ENCODE peak calls at places on chromosomes 13 and 19, in four cellular contexts. O is erythroblast, N is Peyer's patch, K is HCEC 1CT. B is an unnamed sample.

GRCh38 chr13:94178625-94179244 is 300.7 kb downstream of the DCT start:
- DNase-seq in K (no peak), O (no peak), N (no peak), B (no peak)

GRCh38 chr13:24313449-24313848 is 4.1 kb downstream of the C1QTNF9 start:
- DNase-seq in N (no peak), O (no peak), K (peak), B (no peak)

GRCh38 chr13:70362820-70363219 is 254.6 kb upstream of the KLHL1 start:
- DNase-seq in N (no peak), K (no peak), O (no peak), B (no peak)

GRCh38 chr19:55147408-55148251 is 1.4 kb downstream of the TNNT1 start:
- DNase-seq in O (no peak), N (no peak), K (no peak), B (no peak)

GRCh38 chr13:110274687-110275086 is 32.3 kb downstream of the COL4A1 start:
- DNase-seq in O (no peak), N (no peak), K (peak), B (no peak)

GRCh38 chr13:113785051-113786010 is 26.3 kb downstream of the TMEM255B start:
- DNase-seq in K (peak), O (no peak), N (no peak), B (no peak)

GRCh38 chr13:98984983-98985382 is 7.1 kb upstream of the DOCK9 start:
- DNase-seq in N (no peak), K (no peak), O (no peak), B (no peak)

GRCh38 chr19:49362048-49362925 is at the start of gene TEAD2:
- DNase-seq in O (no peak), K (peak), N (peak), B (no peak)

GRCh38 chr19:12497032-12497431 is 12.4 kb upstream of the ZNF709 start:
- DNase-seq in O (no peak), K (no peak), N (no peak), B (no peak)

GRCh38 chr13:37681295-37682032 is 82.9 kb upstream of the POSTN start:
- DNase-seq in K (peak), O (no peak), N (no peak), B (no peak)

GRCh38 chr13:43880930-43881329 is 1.2 kb downstream of the LACC1 start:
- DNase-seq in N (no peak), K (no peak), O (no peak), B (no peak)

GRCh38 chr13:76745246-76746200 is 140.7 kb downstream of the KCTD12 start:
- DNase-seq in N (no peak), K (no peak), O (no peak), B (no peak)

GRCh38 chr19:38745316-38745715 is 1.0 kb upstream of the CAPN12 start:
- DNase-seq in N (no peak), K (no peak), O (no peak), B (no peak)

GRCh38 chr19:46016426-46017094 is 6.3 kb downstream of the PGLYRP1 start:
- DNase-seq in O (peak), K (peak), N (peak), B (peak)

GRCh38 chr19:12774588-12775555 is at the start of gene HOOK2:
- DNase-seq in N (peak), K (no peak), O (peak), B (peak)

GRCh38 chr19:45444318-45445041 is 20.8 kb upstream of the ERCC1 start:
- DNase-seq in N (peak), O (peak), K (peak), B (peak)

GRCh38 chr13:51771418-51772104 is 32.4 kb downstream of the DHRS12 start:
- DNase-seq in K (no peak), O (no peak), N (no peak), B (no peak)

GRCh38 chr19:2246801-2247361 is 2.2 kb upstream of the AMH start:
- DNase-seq in N (no peak), K (peak), O (no peak), B (no peak)

GRCh38 chr13:22801402-22802003 is 379.3 kb upstream of the SGCG start:
- DNase-seq in K (no peak), N (no peak), O (no peak), B (no peak)

GRCh38 chr19:40811478-40812341 is 12.7 kb downstream of the EGLN2 start:
- DNase-seq in O (peak), K (no peak), N (peak), B (no peak)

GRCh38 chr19:8445488-8446001 is 770 bp downstream of the HNRNPM start:
- DNase-seq in K (no peak), O (peak), N (peak), B (peak)

GRCh38 chr19:7288977-7289376 is 5.2 kb downstream of the INSR start:
- DNase-seq in N (no peak), O (no peak), K (no peak), B (no peak)

GRCh38 chr19:43643326-43643725 is 3.7 kb upstream of the CADM4 start:
- DNase-seq in O (no peak), K (no peak), N (no peak), B (no peak)

GRCh38 chr19:48756686-48757085 is 1.4 kb downstream of the FGF21 start:
- DNase-seq in K (no peak), O (no peak), N (no peak), B (no peak)

GRCh38 chr19:41994994-41995958 is 1.2 kb upstream of the ATP1A3 start:
- DNase-seq in K (no peak), O (no peak), N (no peak), B (no peak)

GRCh38 chr19:7832781-7833180 is 2.8 kb downstream of the EVI5L start:
- DNase-seq in O (no peak), N (no peak), K (no peak), B (no peak)

GRCh38 chr13:107450426-107450825 is 764.9 kb downstream of the LIG4 start:
- DNase-seq in N (no peak), O (no peak), K (peak), B (no peak)

GRCh38 chr13:99220199-99220931 is 19.7 kb downstream of the UBAC2 start:
- DNase-seq in N (peak), K (no peak), O (no peak), B (no peak)

GRCh38 chr13:31476266-31476665 is 263.1 kb upstream of the RXFP2 start:
- DNase-seq in K (peak), N (no peak), O (no peak), B (no peak)

GRCh38 chr19:37695144-37695899 is 24.2 kb downstream of the ZNF607 start:
- DNase-seq in N (no peak), K (no peak), O (no peak), B (no peak)

GRCh38 chr19:56253737-56254136 is 18.8 kb upstream of the EDDM13 start:
- DNase-seq in O (peak), N (no peak), K (peak), B (no peak)

GRCh38 chr13:37175996-37176395 is 70.5 kb upstream of the CSNK1A1L start:
- DNase-seq in K (peak), O (no peak), N (no peak), B (no peak)

GRCh38 chr13:33490461-33491327 is 205.1 kb upstream of the STARD13 start:
- DNase-seq in K (no peak), O (no peak), N (no peak), B (no peak)

GRCh38 chr19:51726049-51726448 is 2.3 kb upstream of the HAS1 start:
- DNase-seq in K (no peak), O (no peak), N (no peak), B (no peak)

GRCh38 chr13:27678306-27679040 is 56.8 kb downstream of the POLR1D start:
- DNase-seq in N (no peak), O (peak), K (no peak), B (no peak)

GRCh38 chr13:50080158-50080855 is 65.1 kb downstream of the KCNRG start:
- DNase-seq in K (peak), O (peak), N (no peak), B (no peak)

GRCh38 chr13:102487330-102487729 is 85.5 kb upstream of the FGF14 start:
- DNase-seq in N (no peak), K (no peak), O (no peak), B (no peak)

GRCh38 chr13:79767126-79767525 is 286.2 kb downstream of the NDFIP2 start:
- DNase-seq in K (no peak), O (no peak), N (no peak), B (no peak)